ENCODE peak calls at places on chromosome X, in seven cellular contexts. One of them, this sample, is unnamed.

GRCh38 chrX:9882669-9883446 is 84.3 kb upstream of the CLDN34 start:
- DNase-seq in naive thymus-derived CD4-positive, alpha-beta T cell: no peak
- DNase-seq in fibroblast of lung: peak
- DNase-seq in IMR-90: peak
- DNase-seq in upper lobe of right lung: peak
- DNase-seq in effector memory CD4-positive, alpha-beta T cell: no peak
- DNase-seq in tibial artery: no peak
- DNase-seq in this sample: no peak

GRCh38 chrX:131288738-131289511 is at the start of gene IGSF1:
- DNase-seq in effector memory CD4-positive, alpha-beta T cell: no peak
- DNase-seq in upper lobe of right lung: no peak
- DNase-seq in IMR-90: no peak
- DNase-seq in fibroblast of lung: peak
- DNase-seq in tibial artery: no peak
- DNase-seq in naive thymus-derived CD4-positive, alpha-beta T cell: no peak
- DNase-seq in this sample: no peak

GRCh38 chrX:44071070-44071645 is 98.0 kb upstream of the NDP start:
- DNase-seq in upper lobe of right lung: no peak
- DNase-seq in IMR-90: no peak
- DNase-seq in tibial artery: no peak
- DNase-seq in fibroblast of lung: peak
- DNase-seq in naive thymus-derived CD4-positive, alpha-beta T cell: no peak
- DNase-seq in effector memory CD4-positive, alpha-beta T cell: no peak
- DNase-seq in this sample: no peak

GRCh38 chrX:118520206-118520857 is 24.7 kb downstream of the DOCK11 start:
- DNase-seq in effector memory CD4-positive, alpha-beta T cell: no peak
- DNase-seq in fibroblast of lung: peak
- DNase-seq in upper lobe of right lung: no peak
- DNase-seq in tibial artery: no peak
- DNase-seq in naive thymus-derived CD4-positive, alpha-beta T cell: no peak
- DNase-seq in IMR-90: peak
- DNase-seq in this sample: no peak

GRCh38 chrX:136047969-136048368 is 62.7 kb downstream of the SLC9A6 start:
- DNase-seq in naive thymus-derived CD4-positive, alpha-beta T cell: no peak
- DNase-seq in effector memory CD4-positive, alpha-beta T cell: no peak
- DNase-seq in fibroblast of lung: peak
- DNase-seq in IMR-90: peak
- DNase-seq in upper lobe of right lung: no peak
- DNase-seq in tibial artery: no peak
- DNase-seq in this sample: no peak

GRCh38 chrX:7139202-7140081 is 8.1 kb upstream of the STS start:
- DNase-seq in naive thymus-derived CD4-positive, alpha-beta T cell: no peak
- DNase-seq in effector memory CD4-positive, alpha-beta T cell: no peak
- DNase-seq in tibial artery: no peak
- DNase-seq in IMR-90: peak
- DNase-seq in upper lobe of right lung: no peak
- DNase-seq in fibroblast of lung: peak
- DNase-seq in this sample: no peak

GRCh38 chrX:40189621-40190020 is 91.9 kb upstream of the BCOR start:
- DNase-seq in tibial artery: no peak
- DNase-seq in fibroblast of lung: no peak
- DNase-seq in upper lobe of right lung: no peak
- DNase-seq in IMR-90: no peak
- DNase-seq in effector memory CD4-positive, alpha-beta T cell: no peak
- DNase-seq in naive thymus-derived CD4-positive, alpha-beta T cell: no peak
- DNase-seq in this sample: no peak

GRCh38 chrX:137565921-137566745 is at the start of gene ZIC3:
- DNase-seq in tibial artery: peak
- DNase-seq in naive thymus-derived CD4-positive, alpha-beta T cell: no peak
- DNase-seq in upper lobe of right lung: peak
- DNase-seq in effector memory CD4-positive, alpha-beta T cell: no peak
- DNase-seq in IMR-90: no peak
- DNase-seq in fibroblast of lung: peak
- DNase-seq in this sample: no peak

GRCh38 chrX:100748133-100748532 is 16.2 kb upstream of the SYTL4 start:
- DNase-seq in tibial artery: no peak
- DNase-seq in upper lobe of right lung: no peak
- DNase-seq in naive thymus-derived CD4-positive, alpha-beta T cell: no peak
- DNase-seq in effector memory CD4-positive, alpha-beta T cell: no peak
- DNase-seq in IMR-90: no peak
- DNase-seq in fibroblast of lung: no peak
- DNase-seq in this sample: no peak

GRCh38 chrX:92249125-92249524 is 469.9 kb downstream of the PCDH11X start:
- DNase-seq in tibial artery: no peak
- DNase-seq in upper lobe of right lung: no peak
- DNase-seq in IMR-90: no peak
- DNase-seq in effector memory CD4-positive, alpha-beta T cell: no peak
- DNase-seq in naive thymus-derived CD4-positive, alpha-beta T cell: no peak
- DNase-seq in fibroblast of lung: no peak
- DNase-seq in this sample: no peak

GRCh38 chrX:96002401-96002800 is 682.2 kb upstream of the DIAPH2 start:
- DNase-seq in tibial artery: no peak
- DNase-seq in IMR-90: peak
- DNase-seq in upper lobe of right lung: no peak
- DNase-seq in naive thymus-derived CD4-positive, alpha-beta T cell: no peak
- DNase-seq in fibroblast of lung: peak
- DNase-seq in effector memory CD4-positive, alpha-beta T cell: no peak
- DNase-seq in this sample: no peak

GRCh38 chrX:12223650-12224049 is 85.4 kb downstream of the FRMPD4 start:
- DNase-seq in effector memory CD4-positive, alpha-beta T cell: no peak
- DNase-seq in fibroblast of lung: no peak
- DNase-seq in tibial artery: no peak
- DNase-seq in naive thymus-derived CD4-positive, alpha-beta T cell: no peak
- DNase-seq in IMR-90: peak
- DNase-seq in upper lobe of right lung: no peak
- DNase-seq in this sample: no peak

GRCh38 chrX:39491548-39492297 is 606.0 kb downstream of the BCOR start:
- DNase-seq in tibial artery: no peak
- DNase-seq in IMR-90: no peak
- DNase-seq in upper lobe of right lung: no peak
- DNase-seq in effector memory CD4-positive, alpha-beta T cell: peak
- DNase-seq in fibroblast of lung: no peak
- DNase-seq in naive thymus-derived CD4-positive, alpha-beta T cell: peak
- DNase-seq in this sample: no peak

GRCh38 chrX:41705042-41705441 is 16.3 kb downstream of the GPR34 start:
- DNase-seq in fibroblast of lung: no peak
- DNase-seq in upper lobe of right lung: no peak
- DNase-seq in naive thymus-derived CD4-positive, alpha-beta T cell: no peak
- DNase-seq in tibial artery: no peak
- DNase-seq in effector memory CD4-positive, alpha-beta T cell: no peak
- DNase-seq in IMR-90: no peak
- DNase-seq in this sample: no peak
- H3K27ac ChIP-seq in fibroblast of lung: no peak
- H3K27ac ChIP-seq in upper lobe of right lung: peak
- H3K27ac ChIP-seq in naive thymus-derived CD4-positive, alpha-beta T cell: no peak
- H3K27ac ChIP-seq in tibial artery: no peak
- H3K27ac ChIP-seq in effector memory CD4-positive, alpha-beta T cell: no peak
- H3K27ac ChIP-seq in IMR-90: no peak
- H3K27ac ChIP-seq in this sample: no peak

GRCh38 chrX:53354669-53355068 is 67.8 kb downstream of the SMC1A start:
- DNase-seq in effector memory CD4-positive, alpha-beta T cell: no peak
- DNase-seq in IMR-90: peak
- DNase-seq in fibroblast of lung: no peak
- DNase-seq in naive thymus-derived CD4-positive, alpha-beta T cell: no peak
- DNase-seq in tibial artery: no peak
- DNase-seq in upper lobe of right lung: no peak
- DNase-seq in this sample: no peak
- H3K27ac ChIP-seq in effector memory CD4-positive, alpha-beta T cell: no peak
- H3K27ac ChIP-seq in IMR-90: no peak
- H3K27ac ChIP-seq in fibroblast of lung: no peak
- H3K27ac ChIP-seq in naive thymus-derived CD4-positive, alpha-beta T cell: no peak
- H3K27ac ChIP-seq in tibial artery: no peak
- H3K27ac ChIP-seq in upper lobe of right lung: no peak
- H3K27ac ChIP-seq in this sample: no peak

GRCh38 chrX:154513662-154514204 is 2.3 kb downstream of the FAM3A start:
- DNase-seq in effector memory CD4-positive, alpha-beta T cell: no peak
- DNase-seq in tibial artery: no peak
- DNase-seq in IMR-90: no peak
- DNase-seq in naive thymus-derived CD4-positive, alpha-beta T cell: no peak
- DNase-seq in fibroblast of lung: no peak
- DNase-seq in upper lobe of right lung: no peak
- DNase-seq in this sample: no peak

GRCh38 chrX:154515803-154516654 is at the start of gene FAM3A:
- DNase-seq in tibial artery: peak
- DNase-seq in fibroblast of lung: peak
- DNase-seq in upper lobe of right lung: peak
- DNase-seq in IMR-90: peak
- DNase-seq in effector memory CD4-positive, alpha-beta T cell: peak
- DNase-seq in naive thymus-derived CD4-positive, alpha-beta T cell: peak
- DNase-seq in this sample: peak

GRCh38 chrX:154519389-154519788 is 3.4 kb upstream of the FAM3A start:
- DNase-seq in fibroblast of lung: no peak
- DNase-seq in IMR-90: no peak
- DNase-seq in effector memory CD4-positive, alpha-beta T cell: no peak
- DNase-seq in upper lobe of right lung: no peak
- DNase-seq in tibial artery: no peak
- DNase-seq in naive thymus-derived CD4-positive, alpha-beta T cell: no peak
- DNase-seq in this sample: no peak

GRCh38 chrX:154516655-154517100 is 646 bp upstream of the FAM3A start:
- DNase-seq in fibroblast of lung: peak
- DNase-seq in naive thymus-derived CD4-positive, alpha-beta T cell: no peak
- DNase-seq in upper lobe of right lung: no peak
- DNase-seq in IMR-90: peak
- DNase-seq in effector memory CD4-positive, alpha-beta T cell: peak
- DNase-seq in tibial artery: no peak
- DNase-seq in this sample: no peak

GRCh38 chrX:154517101-154517781 is 1.2 kb upstream of the FAM3A start:
- DNase-seq in IMR-90: no peak
- DNase-seq in tibial artery: no peak
- DNase-seq in upper lobe of right lung: no peak
- DNase-seq in effector memory CD4-positive, alpha-beta T cell: no peak
- DNase-seq in fibroblast of lung: peak
- DNase-seq in naive thymus-derived CD4-positive, alpha-beta T cell: no peak
- DNase-seq in this sample: peak
- H3K27ac ChIP-seq in IMR-90: peak
- H3K27ac ChIP-seq in tibial artery: peak
- H3K27ac ChIP-seq in upper lobe of right lung: peak
- H3K27ac ChIP-seq in effector memory CD4-positive, alpha-beta T cell: no peak
- H3K27ac ChIP-seq in fibroblast of lung: peak
- H3K27ac ChIP-seq in naive thymus-derived CD4-positive, alpha-beta T cell: no peak
- H3K27ac ChIP-seq in this sample: peak

DNA sequence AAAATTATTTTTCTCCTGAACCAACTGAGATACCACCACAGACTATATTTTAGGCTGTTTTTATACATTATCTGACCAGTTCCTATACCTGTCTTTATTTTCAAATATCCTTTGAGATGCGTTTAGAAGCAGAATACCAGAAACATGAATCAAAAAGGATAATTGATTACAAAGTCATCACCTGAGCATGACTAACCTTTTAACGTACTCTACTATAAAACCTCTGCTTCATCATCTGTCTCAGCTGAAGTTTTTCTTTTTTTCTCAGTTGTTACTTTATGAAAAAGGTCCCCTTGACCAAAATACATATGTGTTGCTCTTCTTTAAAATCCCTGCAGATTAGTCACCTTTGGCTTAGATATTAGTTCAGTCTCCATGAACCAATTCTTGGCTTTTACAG is 109.8 kb downstream of the AMMECR1 start:
- DNase-seq in tibial artery: no peak
- DNase-seq in naive thymus-derived CD4-positive, alpha-beta T cell: no peak
- DNase-seq in upper lobe of right lung: no peak
- DNase-seq in IMR-90: no peak
- DNase-seq in effector memory CD4-positive, alpha-beta T cell: no peak
- DNase-seq in fibroblast of lung: no peak
- DNase-seq in this sample: no peak
- H3K27ac ChIP-seq in tibial artery: no peak
- H3K27ac ChIP-seq in naive thymus-derived CD4-positive, alpha-beta T cell: no peak
- H3K27ac ChIP-seq in upper lobe of right lung: no peak
- H3K27ac ChIP-seq in IMR-90: no peak
- H3K27ac ChIP-seq in effector memory CD4-positive, alpha-beta T cell: no peak
- H3K27ac ChIP-seq in fibroblast of lung: no peak
- H3K27ac ChIP-seq in this sample: no peak

GRCh38 chrX:80808854-80809493 is 703 bp downstream of the BRWD3 start:
- DNase-seq in IMR-90: no peak
- DNase-seq in fibroblast of lung: peak
- DNase-seq in tibial artery: peak
- DNase-seq in upper lobe of right lung: peak
- DNase-seq in effector memory CD4-positive, alpha-beta T cell: peak
- DNase-seq in naive thymus-derived CD4-positive, alpha-beta T cell: peak
- DNase-seq in this sample: peak

GRCh38 chrX:80810365-80810978 is 795 bp upstream of the BRWD3 start:
- DNase-seq in effector memory CD4-positive, alpha-beta T cell: no peak
- DNase-seq in naive thymus-derived CD4-positive, alpha-beta T cell: no peak
- DNase-seq in upper lobe of right lung: no peak
- DNase-seq in fibroblast of lung: peak
- DNase-seq in IMR-90: no peak
- DNase-seq in tibial artery: no peak
- DNase-seq in this sample: no peak

GRCh38 chrX:80806557-80806956 is 3.1 kb downstream of the BRWD3 start:
- DNase-seq in effector memory CD4-positive, alpha-beta T cell: no peak
- DNase-seq in fibroblast of lung: no peak
- DNase-seq in naive thymus-derived CD4-positive, alpha-beta T cell: no peak
- DNase-seq in upper lobe of right lung: no peak
- DNase-seq in IMR-90: no peak
- DNase-seq in tibial artery: no peak
- DNase-seq in this sample: no peak

GRCh38 chrX:80808160-80808735 is 1.4 kb downstream of the BRWD3 start:
- DNase-seq in IMR-90: peak
- DNase-seq in naive thymus-derived CD4-positive, alpha-beta T cell: peak
- DNase-seq in fibroblast of lung: peak
- DNase-seq in effector memory CD4-positive, alpha-beta T cell: peak
- DNase-seq in tibial artery: peak
- DNase-seq in upper lobe of right lung: peak
- DNase-seq in this sample: peak

DNA sequence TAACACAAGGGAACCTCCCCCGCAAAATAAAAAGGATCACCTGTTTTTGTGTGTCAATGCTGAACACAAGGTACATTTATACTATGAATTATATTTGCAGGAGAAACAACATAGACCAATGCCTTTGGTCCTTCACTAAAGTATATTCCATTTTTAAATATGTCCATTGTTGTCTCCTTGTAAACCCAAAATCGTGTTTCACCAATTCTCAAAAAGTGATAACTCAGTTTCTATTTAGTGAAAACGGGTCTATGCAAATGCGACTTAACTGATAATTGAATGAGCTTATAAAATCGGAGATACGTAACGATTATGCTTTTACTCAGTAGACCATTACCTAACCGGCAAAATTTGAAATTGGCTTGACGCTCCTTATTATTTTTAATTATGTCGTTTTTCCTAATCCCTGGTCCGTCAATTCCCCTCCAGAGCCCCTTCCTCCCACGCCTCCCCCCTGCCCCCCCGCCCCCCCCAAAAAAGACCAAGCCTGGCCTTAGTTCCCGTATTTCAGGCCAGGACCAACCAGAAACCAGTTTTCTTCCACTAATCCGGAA is 2.0 kb downstream of the BRWD3 start:
- DNase-seq in naive thymus-derived CD4-positive, alpha-beta T cell: no peak
- DNase-seq in tibial artery: no peak
- DNase-seq in fibroblast of lung: no peak
- DNase-seq in IMR-90: no peak
- DNase-seq in effector memory CD4-positive, alpha-beta T cell: no peak
- DNase-seq in upper lobe of right lung: no peak
- DNase-seq in this sample: no peak
- H3K27ac ChIP-seq in naive thymus-derived CD4-positive, alpha-beta T cell: peak
- H3K27ac ChIP-seq in tibial artery: peak
- H3K27ac ChIP-seq in fibroblast of lung: no peak
- H3K27ac ChIP-seq in IMR-90: peak
- H3K27ac ChIP-seq in effector memory CD4-positive, alpha-beta T cell: peak
- H3K27ac ChIP-seq in upper lobe of right lung: peak
- H3K27ac ChIP-seq in this sample: peak